ENCODE peak calls at places on chromosomes 7 and 10, in six cellular contexts. P, I, C, J, O and T are unnamed samples. For H3K27me3, the result is how much of the 10 kb centered on the place peaks cover.

GRCh38 chr10:101495324-101495925 is 92.6 kb downstream of the POLL start:
- DNase-seq in P (no peak), I (peak), C (no peak), J (no peak), O (peak), T (no peak)

GRCh38 chr10:4543943-4544540 is 282.0 kb upstream of the AKR1E2 start:
- DNase-seq in P (no peak), I (no peak), C (no peak), J (no peak), O (no peak), T (no peak)

GRCh38 chr7:47405921-47406765 is 175.8 kb downstream of the TNS3 start:
- DNase-seq in P (peak), I (no peak), C (no peak), J (peak), O (peak), T (peak)

GRCh38 chr7:29920491-29920890 is 69.1 kb downstream of the SCRN1 start:
- DNase-seq in P (no peak), I (no peak), C (no peak), J (no peak), O (no peak), T (no peak)

GRCh38 chr10:3902809-3903410 is 117.9 kb upstream of the KLF6 start:
- DNase-seq in P (no peak), I (no peak), C (no peak), J (no peak), O (no peak), T (no peak)

GRCh38 chr10:103535595-103535994 is 42.1 kb downstream of the NEURL1 start:
- DNase-seq in P (no peak), I (no peak), C (no peak), J (no peak), O (no peak), T (no peak)

GRCh38 chr10:107424628-107425027 is 260.1 kb upstream of the SORCS1 start:
- DNase-seq in P (no peak), I (no peak), C (no peak), J (no peak), O (no peak), T (no peak)

GRCh38 chr10:43931308-43931930 is 282.7 kb upstream of the ZNF32 start:
- DNase-seq in P (no peak), I (no peak), C (no peak), J (no peak), O (peak), T (no peak)

GRCh38 chr10:29619273-29619672 is 15.5 kb downstream of the SVIL start:
- DNase-seq in P (no peak), I (no peak), C (no peak), J (no peak), O (peak), T (no peak)

GRCh38 chr10:14282271-14282670 is 48.5 kb downstream of the FRMD4A start:
- DNase-seq in P (no peak), I (no peak), C (no peak), J (no peak), O (peak), T (no peak)

GRCh38 chr10:78763651-78764395 is 304.9 kb upstream of the ZMIZ1 start:
- DNase-seq in P (peak), I (no peak), C (no peak), J (no peak), O (no peak), T (no peak)

GRCh38 chr10:36489928-36490279 is 635.5 kb upstream of the ANKRD30A start:
- DNase-seq in P (no peak), I (no peak), C (no peak), J (no peak), O (peak), T (no peak)

GRCh38 chr7:25069900-25070443 is 55.1 kb downstream of the CYCS start:
- DNase-seq in P (no peak), I (no peak), C (no peak), J (peak), O (peak), T (peak)

GRCh38 chr7:44698046-44698580 is 50.5 kb upstream of the ZMIZ2 start:
- DNase-seq in P (no peak), I (no peak), C (no peak), J (no peak), O (no peak), T (no peak)
- H3K27me3 ChIP-seq in P (under half), I (under half), C (under half), J (under half), O (under half), T (under half)

GRCh38 chr10:45373783-45374450 is at the start of gene ALOX5:
- DNase-seq in P (no peak), I (no peak), C (no peak), J (peak), O (no peak), T (peak)

GRCh38 chr10:45375716-45376231 is 1.8 kb downstream of the ALOX5 start:
- DNase-seq in P (no peak), I (no peak), C (no peak), J (no peak), O (no peak), T (no peak)

GRCh38 chr10:45376364-45376801 is 2.4 kb downstream of the ALOX5 start:
- DNase-seq in P (no peak), I (no peak), C (no peak), J (no peak), O (no peak), T (no peak)

GRCh38 chr10:45374451-45375052 is 536 bp downstream of the ALOX5 start:
- DNase-seq in P (no peak), I (no peak), C (no peak), J (no peak), O (peak), T (no peak)

DNA sequence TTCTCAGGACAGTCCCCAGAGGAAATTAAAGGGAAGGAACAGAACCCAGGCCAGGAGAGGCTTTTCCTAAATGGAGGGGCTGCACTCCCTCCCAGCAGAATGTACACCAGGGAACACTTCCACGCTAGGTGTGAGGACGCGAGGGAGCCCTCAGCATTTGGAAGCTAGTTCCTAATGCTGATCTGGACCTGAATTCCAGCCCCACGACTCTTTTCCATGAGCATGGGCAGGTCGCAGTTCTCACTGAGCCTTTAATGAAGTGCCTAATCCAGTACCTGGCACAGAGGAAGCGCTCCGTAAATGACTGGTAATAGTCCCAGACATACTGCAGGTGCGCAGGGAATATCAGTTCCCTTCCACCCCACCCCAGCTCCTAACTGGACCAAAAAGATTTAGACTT is 1.1 kb downstream of the ALOX5 start:
- DNase-seq in P (no peak), I (no peak), C (no peak), J (no peak), O (no peak), T (no peak)
- H3K27me3 ChIP-seq in P (under half), I (under half), C (under half), J (under half), O (under half), T (under half)

GRCh38 chr7:27205325-27206280 is 5.7 kb upstream of the HOXA13 start:
- DNase-seq in P (no peak), I (no peak), C (no peak), J (no peak), O (no peak), T (no peak)
- H3K27me3 ChIP-seq in P (half or more), I (under half), C (half or more), J (half or more), O (under half), T (under half)

DNA sequence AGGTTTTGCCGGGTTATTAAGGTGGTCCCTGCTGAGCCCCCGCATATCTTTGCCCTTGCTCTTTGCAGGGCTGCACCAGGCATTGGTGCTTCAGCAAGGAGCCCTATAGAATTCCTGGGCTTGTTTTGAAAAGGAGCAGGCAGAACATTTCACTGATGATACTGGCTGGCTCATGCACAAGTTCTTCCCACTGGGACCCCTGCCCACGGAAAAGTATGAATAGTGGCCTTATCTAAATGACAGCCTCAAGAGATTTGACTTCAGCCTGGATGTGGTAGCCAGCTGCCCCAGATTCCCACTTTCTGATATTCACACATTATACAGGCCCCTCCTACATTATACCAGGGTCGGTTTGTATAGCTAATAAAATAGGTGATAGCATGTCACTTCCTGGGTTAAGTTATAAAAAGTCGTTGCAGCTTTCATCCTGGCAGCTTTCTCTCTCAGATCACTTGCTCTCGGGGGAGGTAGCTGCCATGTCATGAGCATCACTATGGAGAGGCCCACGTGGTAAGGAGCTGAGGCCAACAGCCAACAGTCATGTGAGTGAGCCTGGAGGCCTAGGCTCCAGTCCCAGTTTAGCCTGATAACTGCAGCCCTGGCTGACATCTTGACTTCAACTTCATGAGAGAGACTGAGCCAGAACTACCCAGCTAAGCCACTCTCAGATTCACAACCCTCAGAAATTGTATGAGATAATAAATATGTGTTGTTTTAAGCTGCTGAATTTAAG is 16.8 kb upstream of the CRTAC1 start:
- DNase-seq in P (no peak), I (no peak), C (no peak), J (peak), O (no peak), T (no peak)
- H3K27me3 ChIP-seq in P (under half), I (under half), C (under half), J (under half), O (under half), T (under half)

GRCh38 chr10:131180086-131180485 is 131.4 kb downstream of the TCERG1L start:
- DNase-seq in P (no peak), I (no peak), C (no peak), J (no peak), O (no peak), T (no peak)

GRCh38 chr10:131178521-131178920 is 133.0 kb downstream of the TCERG1L start:
- DNase-seq in P (no peak), I (no peak), C (no peak), J (no peak), O (no peak), T (no peak)

GRCh38 chr10:131177431-131178327 is 133.8 kb downstream of the TCERG1L start:
- DNase-seq in P (no peak), I (no peak), C (no peak), J (no peak), O (no peak), T (no peak)

GRCh38 chr10:131178956-131179355 is 132.6 kb downstream of the TCERG1L start:
- DNase-seq in P (no peak), I (no peak), C (no peak), J (no peak), O (no peak), T (no peak)

DNA sequence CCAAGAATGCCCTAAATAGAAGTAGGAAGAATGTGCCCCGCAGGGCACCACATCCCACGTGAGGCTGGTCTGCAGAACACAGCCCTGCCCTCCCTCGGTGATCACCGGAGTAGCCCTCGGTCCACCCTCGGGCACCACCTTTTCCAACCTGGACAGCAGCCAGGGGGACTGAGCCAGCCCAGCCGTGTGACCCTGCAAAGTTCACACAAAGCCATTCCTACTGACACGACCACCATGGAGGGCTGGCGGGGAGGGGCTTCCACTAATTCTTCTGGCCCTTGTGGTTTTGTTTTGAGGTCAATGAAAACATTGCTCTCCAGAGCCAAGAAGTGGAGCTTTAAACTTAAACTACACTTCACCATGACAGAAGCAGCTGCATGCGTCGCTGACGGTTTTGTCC is 132.1 kb downstream of the TCERG1L start:
- DNase-seq in P (no peak), I (no peak), C (no peak), J (no peak), O (no peak), T (no peak)
- H3K27me3 ChIP-seq in P (under half), I (under half), C (under half), J (under half), O (under half), T (under half)

DNA sequence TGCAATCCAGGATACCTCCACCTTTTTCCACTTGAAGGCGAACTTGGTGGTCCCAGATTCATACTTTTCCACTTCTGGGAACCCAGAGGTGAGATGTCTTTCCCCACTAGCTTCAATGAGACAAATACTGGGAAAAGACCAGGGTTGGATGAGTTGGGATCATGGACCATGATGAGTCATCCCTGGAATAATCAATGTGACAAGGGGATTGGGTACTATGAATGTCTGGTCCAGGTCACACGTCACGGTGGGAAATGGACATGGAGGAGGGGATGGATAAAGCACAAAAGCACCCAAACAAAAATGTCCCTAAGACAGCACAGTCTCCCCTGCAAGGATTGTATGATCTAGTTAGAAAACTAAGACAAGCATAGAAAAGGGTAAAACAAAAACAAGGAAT is 12.3 kb upstream of the SORBS1 start:
- DNase-seq in P (no peak), I (no peak), C (no peak), J (no peak), O (no peak), T (no peak)
- H3K27me3 ChIP-seq in P (under half), I (under half), C (under half), J (under half), O (under half), T (under half)

GRCh38 chr10:131313377-131313776 is 1.9 kb upstream of the TCERG1L start:
- DNase-seq in P (no peak), I (no peak), C (no peak), J (no peak), O (no peak), T (no peak)

GRCh38 chr10:131315343-131315742 is 3.8 kb upstream of the TCERG1L start:
- DNase-seq in P (no peak), I (no peak), C (no peak), J (no peak), O (no peak), T (no peak)

GRCh38 chr10:131314799-131315198 is 3.3 kb upstream of the TCERG1L start:
- DNase-seq in P (no peak), I (no peak), C (no peak), J (no peak), O (no peak), T (no peak)

GRCh38 chr10:131312261-131312801 is 810 bp upstream of the TCERG1L start:
- DNase-seq in P (no peak), I (no peak), C (no peak), J (no peak), O (no peak), T (no peak)

DNA sequence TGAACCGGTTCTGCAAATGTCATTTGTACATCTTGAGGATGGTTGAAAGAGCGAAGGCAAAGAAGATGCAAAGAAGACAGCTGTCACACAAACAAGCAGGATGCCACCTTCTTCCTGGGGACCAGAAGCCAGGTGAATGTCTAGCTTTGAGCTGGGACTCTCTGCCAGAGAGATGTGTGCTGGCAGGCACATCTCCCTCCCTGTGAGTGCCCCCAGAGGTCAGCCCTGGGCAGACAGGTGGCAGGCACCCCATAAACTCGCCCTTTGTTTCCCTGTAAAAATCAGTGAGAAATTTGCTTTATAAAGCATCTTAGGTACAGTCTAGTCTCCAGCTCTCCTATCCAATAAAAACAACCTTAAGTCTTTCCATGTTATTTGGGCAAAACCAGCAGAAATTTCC is 2.6 kb upstream of the TCERG1L start:
- DNase-seq in P (no peak), I (no peak), C (no peak), J (no peak), O (no peak), T (no peak)
- H3K27me3 ChIP-seq in P (under half), I (under half), C (under half), J (under half), O (under half), T (under half)